ENCODE peak calls at places on chromosomes 1 and 21, in six cellular contexts. I, Z, C, L, H and N are unnamed samples.

GRCh38 chr1:203828002-203828401 is 32.6 kb downstream of the ZBED6 start:
- DNase-seq in C (no peak), L (no peak), Z (no peak), I (no peak), H (no peak), N (no peak)

GRCh38 chr1:17377325-17377953 is 5.4 kb downstream of the PADI6 start:
- DNase-seq in L (no peak), C (no peak), Z (no peak), H (no peak), I (no peak), N (no peak)

GRCh38 chr21:46295996-46296752 is 10.0 kb downstream of the YBEY start:
- DNase-seq in H (peak), C (peak), Z (peak), L (no peak), I (no peak), N (no peak)

GRCh38 chr1:53183277-53183990 is 13.2 kb upstream of the CPT2 start:
- DNase-seq in Z (no peak), I (no peak), H (peak), C (no peak), L (no peak), N (no peak)

GRCh38 chr1:155983191-155984023 is 5.1 kb upstream of the ARHGEF2 start:
- DNase-seq in H (peak), L (peak), I (peak), C (no peak), Z (peak), N (no peak)

GRCh38 chr1:174448964-174449363 is 1.2 kb downstream of the GPR52 start:
- DNase-seq in L (no peak), C (no peak), Z (no peak), H (no peak), I (no peak), N (no peak)

GRCh38 chr1:25137521-25138395 is 94.5 kb downstream of the SYF2 start:
- DNase-seq in L (no peak), I (no peak), C (no peak), H (no peak), Z (no peak), N (no peak)

GRCh38 chr1:33914531-33914930 is 50.7 kb downstream of the HMGB4 start:
- DNase-seq in C (no peak), L (no peak), H (no peak), I (no peak), Z (no peak), N (no peak)

GRCh38 chr1:193355179-193355578 is 168.8 kb upstream of the B3GALT2 start:
- DNase-seq in I (peak), L (peak), C (no peak), Z (no peak), H (no peak), N (no peak)

GRCh38 chr1:1788646-1789431 is 10.6 kb upstream of the NADK start:
- DNase-seq in Z (no peak), I (peak), C (no peak), H (no peak), L (peak), N (no peak)

GRCh38 chr1:157274698-157275534 is 136.7 kb upstream of the ETV3 start:
- DNase-seq in H (peak), C (no peak), L (peak), Z (no peak), I (no peak), N (no peak)

GRCh38 chr1:109392788-109393580 is 4.7 kb downstream of the SORT1 start:
- DNase-seq in L (peak), I (no peak), H (peak), C (no peak), Z (no peak), N (no peak)

GRCh38 chr1:18175530-18176377 is 68.2 kb downstream of the IGSF21 start:
- DNase-seq in H (peak), I (no peak), C (no peak), Z (peak), L (peak), N (no peak)

GRCh38 chr1:190597361-190597760 is 119.7 kb upstream of the BRINP3 start:
- DNase-seq in H (no peak), L (no peak), I (no peak), C (no peak), Z (no peak), N (no peak)

GRCh38 chr1:33903210-33903589 is 39.3 kb downstream of the HMGB4 start:
- DNase-seq in L (no peak), I (no peak), Z (no peak), H (peak), C (no peak), N (no peak)

GRCh38 chr1:233390842-233391241 is 63.3 kb downstream of the MAP3K21 start:
- DNase-seq in I (no peak), C (no peak), H (no peak), Z (no peak), L (no peak), N (no peak)

GRCh38 chr1:159088050-159088449 is 11.5 kb upstream of the AIM2 start:
- DNase-seq in L (no peak), Z (no peak), H (no peak), C (no peak), I (no peak), N (no peak)

GRCh38 chr21:31781737-31782136 is 49.8 kb upstream of the SCAF4 start:
- DNase-seq in H (peak), C (no peak), L (peak), I (peak), Z (no peak), N (peak)

GRCh38 chr1:94101613-94101940 is 19.4 kb downstream of the ABCA4 start:
- DNase-seq in L (no peak), Z (no peak), H (no peak), I (no peak), C (no peak), N (no peak)

GRCh38 chr21:33947451-33948095 is 32.0 kb upstream of the ATP5PO start:
- DNase-seq in C (peak), L (peak), I (peak), Z (peak), H (peak), N (peak)

GRCh38 chr1:26677306-26678115 is 18.3 kb upstream of the ARID1A start:
- DNase-seq in L (peak), Z (peak), H (peak), C (peak), I (peak), N (peak)

GRCh38 chr1:41751804-41752513 is 166.8 kb downstream of the HIVEP3 start:
- DNase-seq in I (peak), H (no peak), L (no peak), C (no peak), Z (no peak), N (no peak)